ENCODE peak calls at places on chromosomes 13 and 19, in ten cellular contexts. L is stimulated activated CD8-positive, alpha-beta memory T cell treated with anti-CD3 and anti-CD28 coated beads, Interleukin-4, amount 100 ng/mL, for 4 hours; O is iris pigment epithelial cell; A is caudate nucleus; R is NCI-H345; Z is Daoy; T is H9; Y is RWPE1; J is T-helper 1 cell; M is activated T-cell treated with anti-CD3 and anti-CD28 coated beads, Interleukin-2, amount 50 U/mL, for 72 hours. P is an unnamed sample.

GRCh38 chr19:2426661-2427322 is 594 bp downstream of the TIMM13 start:
- DNase-seq in M (peak), Y (peak), L (no peak), O (peak), Z (peak), A (no peak), R (peak), T (peak), J (no peak), P (peak)

GRCh38 chr19:43457809-43458208 is 7.6 kb downstream of the LYPD3 start:
- DNase-seq in J (no peak), Y (no peak), Z (no peak), O (no peak), T (no peak), A (no peak), L (no peak), R (no peak), M (no peak), P (no peak)

GRCh38 chr19:45476349-45476717 is 8.5 kb downstream of the FOSB start:
- DNase-seq in Z (no peak), J (no peak), O (no peak), L (no peak), T (no peak), Y (no peak), R (no peak), M (no peak), A (no peak), P (no peak)

GRCh38 chr19:31274266-31274963 is 74.8 kb downstream of the TSHZ3 start:
- DNase-seq in M (no peak), Z (no peak), O (no peak), A (no peak), T (no peak), Y (no peak), L (no peak), J (no peak), R (no peak), P (no peak)

GRCh38 chr13:40388617-40389016 is 277.8 kb downstream of the FOXO1 start:
- DNase-seq in J (peak), Z (peak), R (no peak), A (no peak), T (no peak), L (peak), Y (no peak), M (peak), O (peak), P (peak)

GRCh38 chr19:24033962-24034342 is 53.0 kb upstream of the ZNF254 start:
- DNase-seq in R (peak), A (no peak), O (peak), Z (peak), T (no peak), Y (peak), J (no peak), L (no peak), M (peak), P (peak)

GRCh38 chr13:32734511-32734910 is 148.3 kb downstream of the PDS5B start:
- DNase-seq in Z (peak), L (no peak), J (no peak), M (peak), Y (peak), A (no peak), R (no peak), O (peak), T (no peak), P (no peak)

GRCh38 chr19:17296976-17297375 is 6.2 kb downstream of the ABHD8 start:
- DNase-seq in T (no peak), Y (no peak), Z (no peak), A (no peak), J (no peak), O (peak), L (no peak), M (no peak), R (no peak), P (no peak)

GRCh38 chr19:49591731-49592485 is 926 bp downstream of the PRR12 start:
- DNase-seq in Z (peak), L (no peak), Y (peak), M (peak), R (peak), T (peak), O (peak), A (peak), J (peak), P (peak)

GRCh38 chr13:40876020-40876738 is 86.8 kb downstream of the SLC25A15 start:
- DNase-seq in O (no peak), A (no peak), J (no peak), T (no peak), L (no peak), R (no peak), Y (no peak), Z (no peak), M (no peak), P (no peak)

GRCh38 chr13:45393941-45394570 is 24.1 kb downstream of the SLC25A30 start:
- DNase-seq in R (peak), Z (peak), Y (peak), M (no peak), O (peak), J (no peak), T (peak), A (no peak), L (no peak), P (peak)

GRCh38 chr19:45477713-45478453 is 10.1 kb downstream of the FOSB start:
- DNase-seq in T (no peak), O (no peak), M (no peak), R (peak), J (no peak), A (no peak), L (no peak), Y (peak), Z (peak), P (no peak)

GRCh38 chr19:40270362-40271089 is 14.6 kb downstream of the AKT2 start:
- DNase-seq in Y (no peak), A (no peak), Z (no peak), M (no peak), R (no peak), L (no peak), J (no peak), O (no peak), T (peak), P (no peak)

P was measured in GM13977.